ENCODE peak calls at places on chromosomes 2 and 18, in nine cellular contexts. M is lower leg skin, Z is adrenal gland, W is gastrocnemius medialis, V is GM12878, E is transverse colon, O is IMR-90, D is spleen, X is body of pancreas. C is an unnamed sample.

GRCh38 chr18:8215741-8216140 is 393.5 kb upstream of the RAB12 start:
- DNase-seq in M (no peak), Z (no peak), W (no peak), V (no peak), E (no peak), O (no peak), D (no peak), X (no peak), C (no peak)

GRCh38 chr18:62751977-62752376 is 36.6 kb downstream of the PHLPP1 start:
- DNase-seq in M (no peak), Z (no peak), W (no peak), V (no peak), E (no peak), O (no peak), D (no peak), X (no peak), C (no peak)

GRCh38 chr2:45607701-45608100 is 3.4 kb downstream of the SRBD1 start:
- DNase-seq in M (no peak), Z (no peak), W (no peak), V (no peak), E (no peak), O (no peak), D (no peak), X (no peak), C (peak; percentile 37)

GRCh38 chr18:9755603-9756002 is 47.5 kb downstream of the RAB31 start:
- DNase-seq in M (no peak), Z (no peak), W (no peak), V (no peak), E (no peak), O (no peak), D (no peak), X (peak; percentile 49), C (peak; percentile 87)

GRCh38 chr18:9711361-9712129 is 3.4 kb downstream of the RAB31 start:
- DNase-seq in M (peak; percentile 84), Z (no peak), W (no peak), V (peak; percentile 66), E (no peak), O (no peak), D (no peak), X (peak; percentile 48), C (peak; percentile 78)

GRCh38 chr2:219461061-219461514 is 26.4 kb downstream of the SPEG start:
- DNase-seq in M (no peak), Z (no peak), W (peak; percentile 69), V (no peak), E (no peak), O (peak; percentile 17), D (no peak), X (no peak), C (peak; percentile 96)

GRCh38 chr2:219022041-219022440 is 19.3 kb downstream of the CFAP65 start:
- DNase-seq in M (no peak), Z (no peak), W (no peak), V (no peak), E (no peak), O (no peak), D (peak; percentile 64), X (no peak), C (no peak)

GRCh38 chr18:63319383-63320040 is at the start of gene BCL2:
- DNase-seq in M (peak; percentile 89), Z (no peak), W (peak; percentile 25), V (no peak), E (peak; percentile 45), O (peak; percentile 24), D (no peak), X (peak; percentile 25), C (peak; percentile 75)

GRCh38 chr2:10738192-10738591 is 16.8 kb downstream of the ATP6V1C2 start:
- DNase-seq in M (no peak), Z (no peak), W (no peak), V (no peak), E (no peak), O (no peak), D (peak; percentile 32), X (no peak), C (no peak)

GRCh38 chr2:109117780-109118179 is 11.2 kb upstream of the SH3RF3 start:
- DNase-seq in M (no peak), Z (peak; percentile 5), W (no peak), V (no peak), E (no peak), O (no peak), D (no peak), X (no peak), C (no peak)

DNA sequence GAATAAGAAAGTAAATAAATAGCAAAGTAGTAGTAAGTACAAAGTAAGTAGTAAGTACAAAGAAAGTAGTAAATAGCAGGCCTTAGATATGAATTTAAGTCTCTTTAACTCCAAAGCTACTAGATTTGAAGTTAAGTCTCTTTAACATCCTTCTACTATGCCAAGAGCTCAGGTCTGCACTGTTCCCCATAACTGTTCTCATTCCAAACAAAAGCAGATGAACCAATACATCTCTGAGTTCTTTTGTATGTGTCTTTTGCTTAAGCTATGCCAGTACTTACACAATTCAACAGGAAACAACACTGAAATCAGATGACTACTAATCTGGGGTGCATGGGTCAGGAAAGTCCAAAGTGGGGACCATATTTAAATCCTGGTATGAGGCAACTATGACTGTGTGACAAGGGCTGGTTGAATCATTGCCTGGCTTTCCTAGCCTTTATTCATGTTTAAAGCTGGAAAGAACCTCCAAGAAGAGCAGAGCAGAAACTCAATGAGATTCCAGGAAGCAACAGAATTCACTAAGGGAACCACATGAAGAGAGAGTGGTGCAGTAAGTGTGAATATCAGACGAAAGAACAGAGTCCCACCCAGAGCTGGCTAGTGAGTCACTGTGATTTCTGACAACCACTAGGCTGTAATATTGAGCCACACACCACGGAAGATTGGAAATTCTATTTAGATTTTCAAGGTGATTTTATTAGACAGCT is 51.0 kb upstream of the CYP26B1 start:
- DNase-seq in M (no peak), Z (no peak), W (no peak), V (no peak), E (no peak), O (peak; percentile 57), D (no peak), X (no peak), C (no peak)
- TF ChIP-seq CTCF in M (no peak), Z (peak; percentile 25), W (no peak), V (no peak), E (no peak), O (peak; percentile 42), D (no peak), X (no peak), C (no peak)

GRCh38 chr2:65436169-65436824 is 3.9 kb upstream of the SPRED2 start:
- DNase-seq in M (peak; percentile 98), Z (peak; percentile 97), W (peak; percentile 85), V (no peak), E (peak; percentile 91), O (peak; percentile 96), D (peak; percentile 92), X (peak; percentile 93), C (peak; percentile 95)

GRCh38 chr2:65437392-65438135 is 5.2 kb upstream of the SPRED2 start:
- DNase-seq in M (no peak), Z (no peak), W (no peak), V (no peak), E (no peak), O (no peak), D (no peak), X (no peak), C (peak; percentile 68)

GRCh38 chr2:65435625-65436168 is 3.3 kb upstream of the SPRED2 start:
- DNase-seq in M (peak; percentile 97), Z (peak; percentile 91), W (peak; percentile 69), V (no peak), E (peak; percentile 85), O (peak; percentile 85), D (peak; percentile 91), X (peak; percentile 87), C (peak; percentile 90)

GRCh38 chr2:65438137-65438899 is 5.9 kb upstream of the SPRED2 start:
- DNase-seq in M (no peak), Z (no peak), W (no peak), V (no peak), E (no peak), O (no peak), D (no peak), X (no peak), C (no peak)

GRCh38 chr2:65436825-65437221 is 4.4 kb upstream of the SPRED2 start:
- DNase-seq in M (no peak), Z (no peak), W (no peak), V (peak; percentile 73), E (no peak), O (no peak), D (no peak), X (no peak), C (peak; percentile 84)
- TF ChIP-seq POLR2A in M (no peak), Z (no peak), W (no peak), V (no peak), E (no peak), O (no peak), D (no peak), X (no peak), C (no peak)

GRCh38 chr18:57786038-57786437 is 17.1 kb downstream of the ATP8B1 start:
- DNase-seq in M (peak; percentile 74), Z (no peak), W (no peak), V (no peak), E (peak; percentile 56), O (no peak), D (no peak), X (no peak), C (no peak)

GRCh38 chr18:57781128-57781463 is 22.0 kb downstream of the ATP8B1 start:
- DNase-seq in M (no peak), Z (no peak), W (no peak), V (no peak), E (no peak), O (no peak), D (no peak), X (no peak), C (no peak)

GRCh38 chr18:57787068-57787682 is 15.9 kb downstream of the ATP8B1 start:
- DNase-seq in M (no peak), Z (no peak), W (no peak), V (no peak), E (peak; percentile 41), O (no peak), D (no peak), X (no peak), C (no peak)

GRCh38 chr18:57784816-57785144 is 18.3 kb downstream of the ATP8B1 start:
- DNase-seq in M (no peak), Z (no peak), W (no peak), V (no peak), E (no peak), O (no peak), D (no peak), X (no peak), C (no peak)

GRCh38 chr18:57784034-57784815 is 18.9 kb downstream of the ATP8B1 start:
- DNase-seq in M (no peak), Z (no peak), W (no peak), V (no peak), E (no peak), O (peak; percentile 87), D (no peak), X (no peak), C (peak; percentile 84)
- H3K4me3 ChIP-seq in M (no peak overlapping the region), Z (no peak overlapping the region), W (no peak overlapping the region), V (no peak overlapping the region), E (no peak overlapping the region), O (no peak overlapping the region), D (no peak overlapping the region), X (no peak overlapping the region), C (no peak overlapping the region)

GRCh38 chr2:81894451-81894990 is 1590.0 kb upstream of the LRRTM1 start:
- DNase-seq in M (no peak), Z (no peak), W (no peak), V (no peak), E (no peak), O (peak; percentile 1), D (no peak), X (no peak), C (no peak)
- TF ChIP-seq CTCF in M (no peak), Z (no peak), W (no peak), V (no peak), E (no peak), O (no peak), D (no peak), X (no peak), C (no peak)

C was measured in NB4.